ENCODE peak calls at places on chromosomes 13 and 19, in seven cellular contexts. T, D, Y, J, H, X and R are unnamed samples.

GRCh38 chr13:75636339-75637095 is 387 bp downstream of the LMO7 start:
- DNase-seq in T (peak; percentile 65), D (peak; percentile 53), Y (no peak), J (peak; percentile 57), H (peak; percentile 18), X (peak; percentile 18), R (peak; percentile 39)

GRCh38 chr19:13064092-13064489 is 38.6 kb downstream of the LYL1 start:
- DNase-seq in T (no peak), D (no peak), Y (no peak), J (no peak), H (no peak), X (no peak), R (no peak)

GRCh38 chr19:46480409-46480808 is 9.0 kb upstream of the PNMA8A start:
- DNase-seq in T (no peak), D (no peak), Y (no peak), J (peak; percentile 28), H (no peak), X (no peak), R (peak; percentile 80)

GRCh38 chr13:96898212-96898611 is 96.1 kb downstream of the OXGR1 start:
- DNase-seq in T (no peak), D (no peak), Y (no peak), J (peak; percentile 83), H (no peak), X (no peak), R (peak; percentile 45)

GRCh38 chr13:24053505-24054251 is 106.8 kb upstream of the SPATA13 start:
- DNase-seq in T (peak; percentile 68), D (peak; percentile 60), Y (peak; percentile 40), J (peak; percentile 55), H (peak; percentile 25), X (peak; percentile 67), R (peak; percentile 60)

GRCh38 chr19:6271721-6272410 is 7.9 kb downstream of the MLLT1 start:
- DNase-seq in T (no peak), D (no peak), Y (no peak), J (peak; percentile 69), H (no peak), X (no peak), R (peak; percentile 74)

GRCh38 chr19:13100871-13101589 is 1.6 kb downstream of the LYL1 start:
- DNase-seq in T (no peak), D (no peak), Y (no peak), J (no peak), H (no peak), X (no peak), R (no peak)

GRCh38 chr13:44032801-44033200 is 153.1 kb downstream of the LACC1 start:
- DNase-seq in T (no peak), D (no peak), Y (no peak), J (no peak), H (no peak), X (no peak), R (no peak)

GRCh38 chr19:8663920-8664670 is 33.7 kb downstream of the NFILZ start:
- DNase-seq in T (no peak), D (no peak), Y (no peak), J (no peak), H (no peak), X (no peak), R (no peak)

GRCh38 chr13:33153421-33154381 is 131.9 kb downstream of the STARD13 start:
- DNase-seq in T (no peak), D (no peak), Y (no peak), J (peak; percentile 80), H (no peak), X (peak; percentile 10), R (peak; percentile 62)

GRCh38 chr13:49652691-49653305 is 24.5 kb downstream of the ARL11 start:
- DNase-seq in T (peak; percentile 66), D (no peak), Y (no peak), J (no peak), H (no peak), X (peak; percentile 70), R (no peak)

GRCh38 chr13:98054301-98054700 is 88.6 kb upstream of the FARP1 start:
- DNase-seq in T (no peak), D (no peak), Y (no peak), J (no peak), H (no peak), X (no peak), R (no peak)

GRCh38 chr19:4061178-4061682 is 5.5 kb downstream of the ZBTB7A start:
- DNase-seq in T (no peak), D (no peak), Y (peak; percentile 45), J (no peak), H (no peak), X (peak; percentile 65), R (no peak)

GRCh38 chr19:30388327-30388726 is 16.1 kb downstream of the ZNF536 start:
- DNase-seq in T (peak; percentile 26), D (no peak), Y (no peak), J (no peak), H (no peak), X (no peak), R (no peak)

GRCh38 chr19:750640-751423 is at the start of gene MISP:
- DNase-seq in T (no peak), D (no peak), Y (no peak), J (no peak), H (no peak), X (no peak), R (no peak)

GRCh38 chr13:84439108-84439507 is 556.8 kb upstream of the SLITRK1 start:
- DNase-seq in T (no peak), D (no peak), Y (no peak), J (peak; percentile 73), H (no peak), X (no peak), R (peak; percentile 84)

GRCh38 chr13:79898202-79898826 is 417.4 kb downstream of the NDFIP2 start:
- DNase-seq in T (no peak), D (no peak), Y (no peak), J (no peak), H (no peak), X (no peak), R (no peak)

GRCh38 chr19:38376576-38376975 is 2.2 kb downstream of the PSMD8 start:
- DNase-seq in T (no peak), D (no peak), Y (no peak), J (no peak), H (no peak), X (no peak), R (no peak)

GRCh38 chr19:13574933-13575332 is 68.7 kb upstream of the CACNA1A start:
- DNase-seq in T (no peak), D (no peak), Y (no peak), J (peak; percentile 11), H (no peak), X (peak; percentile 7), R (no peak)

GRCh38 chr13:111219306-111219705 is 101.1 kb upstream of the TEX29 start:
- DNase-seq in T (no peak), D (no peak), Y (no peak), J (peak; percentile 95), H (no peak), X (no peak), R (peak; percentile 88)

GRCh38 chr13:103772576-103772975 is 706.4 kb upstream of the SLC10A2 start:
- DNase-seq in T (no peak), D (no peak), Y (no peak), J (no peak), H (no peak), X (peak; percentile 3), R (no peak)

GRCh38 chr13:32881792-32882175 is 134.4 kb upstream of the KL start:
- DNase-seq in T (no peak), D (no peak), Y (no peak), J (no peak), H (no peak), X (no peak), R (no peak)

GRCh38 chr13:101703081-101703480 is 250.6 kb downstream of the ITGBL1 start:
- DNase-seq in T (no peak), D (no peak), Y (no peak), J (no peak), H (no peak), X (no peak), R (no peak)

GRCh38 chr13:108069521-108070210 is 145.7 kb downstream of the LIG4 start:
- DNase-seq in T (no peak), D (no peak), Y (no peak), J (no peak), H (no peak), X (no peak), R (no peak)

GRCh38 chr13:49585220-49586157 is at the start of gene RCBTB1:
- DNase-seq in T (peak; percentile 89), D (peak; percentile 74), Y (peak; percentile 59), J (peak; percentile 57), H (peak; percentile 54), X (peak; percentile 52), R (peak; percentile 58)

GRCh38 chr13:94239135-94239534 is 240.3 kb downstream of the DCT start:
- DNase-seq in T (no peak), D (peak; percentile 16), Y (no peak), J (peak; percentile 74), H (no peak), X (no peak), R (peak; percentile 88)

GRCh38 chr13:24308068-24308445 is 1.3 kb upstream of the C1QTNF9 start:
- DNase-seq in T (no peak), D (no peak), Y (no peak), J (no peak), H (no peak), X (no peak), R (no peak)

GRCh38 chr13:33751151-33751550 is 66.8 kb upstream of the RFC3 start:
- DNase-seq in T (no peak), D (no peak), Y (no peak), J (peak; percentile 85), H (no peak), X (no peak), R (peak; percentile 88)

GRCh38 chr19:55301459-55302331 is 17.9 kb downstream of the BRSK1 start:
- DNase-seq in T (peak; percentile 95), D (peak; percentile 96), Y (peak; percentile 82), J (peak; percentile 41), H (peak; percentile 98), X (peak; percentile 68), R (peak; percentile 67)

GRCh38 chr13:32316476-32316875 is 1.2 kb downstream of the BRCA2 start:
- DNase-seq in T (no peak), D (no peak), Y (no peak), J (no peak), H (no peak), X (no peak), R (no peak)

GRCh38 chr19:20928371-20928770 is 5.3 kb downstream of the ZNF85 start:
- DNase-seq in T (no peak), D (no peak), Y (no peak), J (peak; percentile 82), H (no peak), X (no peak), R (peak; percentile 34)

GRCh38 chr13:33132644-33133440 is 116.6 kb downstream of the KL start:
- DNase-seq in T (no peak), D (no peak), Y (no peak), J (peak; percentile 84), H (no peak), X (no peak), R (peak; percentile 80)

GRCh38 chr19:18049390-18049789 is 37.3 kb downstream of the IL12RB1 start:
- DNase-seq in T (no peak), D (no peak), Y (no peak), J (peak; percentile 18), H (no peak), X (no peak), R (peak; percentile 33)